ENCODE peak calls at places on chromosome 14, in ten cellular contexts. T is hepatic stellate cell; G is effector memory CD4-positive, alpha-beta T cell; J is iPS-NIHi11; Y is Ammon's horn; B is stimulated activated CD8-positive, alpha-beta memory T cell treated with anti-CD3 and anti-CD28 coated beads, Interleukin-7, amount 100 ng/mL, for 1 hour; Z is NCI-H2107; Q is nephron progenitor cell; K is germinal center; D is glutamatergic neuron. R is an unnamed sample.

GRCh38 chr14:89378119-89378518 is 38.9 kb downstream of the FOXN3 start:
- DNase-seq in T (peak; percentile 44), G (peak; percentile 15), J (no peak), Y (no peak), B (no peak), Z (no peak), Q (no peak), K (no peak), D (peak; percentile 34), R (no peak)

GRCh38 chr14:91580886-91581615 is 70.9 kb upstream of the PPP4R3A start:
- DNase-seq in T (no peak), G (no peak), J (no peak), Y (no peak), B (no peak), Z (no peak), Q (no peak), K (no peak), D (no peak), R (no peak)

GRCh38 chr14:28704153-28704552 is 62.4 kb upstream of the FOXG1 start:
- DNase-seq in T (no peak), G (no peak), J (no peak), Y (no peak), B (no peak), Z (no peak), Q (no peak), K (no peak), D (no peak), R (no peak)

GRCh38 chr14:60482743-60483142 is 3.1 kb downstream of the C14orf39 start:
- DNase-seq in T (no peak), G (no peak), J (no peak), Y (no peak), B (no peak), Z (no peak), Q (no peak), K (no peak), D (no peak), R (no peak)

GRCh38 chr14:31700282-31701074 is 139.3 kb downstream of the NUBPL start:
- DNase-seq in T (no peak), G (no peak), J (no peak), Y (no peak), B (no peak), Z (no peak), Q (no peak), K (no peak), D (no peak), R (no peak)

GRCh38 chr14:77026930-77027537 is 1.5 kb downstream of the IRF2BPL start:
- DNase-seq in T (peak; percentile 52), G (peak; percentile 45), J (no peak), Y (peak; percentile 56), B (no peak), Z (peak; percentile 61), Q (peak; percentile 62), K (peak; percentile 64), D (peak; percentile 69), R (no peak)

GRCh38 chr14:94175403-94176146 is 1.5 kb downstream of the PPP4R4 start:
- DNase-seq in T (no peak), G (no peak), J (no peak), Y (no peak), B (no peak), Z (no peak), Q (no peak), K (no peak), D (no peak), R (no peak)

GRCh38 chr14:37491076-37491475 is 104.0 kb downstream of the FOXA1 start:
- DNase-seq in T (no peak), G (no peak), J (no peak), Y (no peak), B (no peak), Z (no peak), Q (no peak), K (no peak), D (no peak), R (no peak)

GRCh38 chr14:74595006-74595735 is 16.9 kb downstream of the LTBP2 start:
- DNase-seq in T (no peak), G (no peak), J (no peak), Y (no peak), B (no peak), Z (no peak), Q (no peak), K (no peak), D (no peak), R (no peak)

GRCh38 chr14:25042362-25043299 is 7.3 kb downstream of the STXBP6 start:
- DNase-seq in T (peak; percentile 33), G (no peak), J (peak; percentile 51), Y (peak; percentile 88), B (no peak), Z (peak; percentile 52), Q (no peak), K (no peak), D (no peak), R (peak; percentile 9)

GRCh38 chr14:90382491-90383125 is 14.2 kb upstream of the CALM1 start:
- DNase-seq in T (peak; percentile 47), G (peak; percentile 52), J (peak; percentile 31), Y (peak; percentile 92), B (peak; percentile 48), Z (peak; percentile 61), Q (peak; percentile 58), K (no peak), D (peak; percentile 36), R (peak; percentile 77)

GRCh38 chr14:34180428-34180827 is 229.6 kb upstream of the EGLN3 start:
- DNase-seq in T (no peak), G (no peak), J (no peak), Y (peak; percentile 21), B (no peak), Z (peak; percentile 32), Q (no peak), K (no peak), D (no peak), R (no peak)

GRCh38 chr14:99976681-99977080 is 88.5 kb upstream of the EVL start:
- DNase-seq in T (no peak), G (no peak), J (no peak), Y (no peak), B (no peak), Z (no peak), Q (no peak), K (no peak), D (no peak), R (no peak)

GRCh38 chr14:52706724-52707706 is at the start of gene PSMC6:
- DNase-seq in T (peak; percentile 91), G (peak; percentile 89), J (peak; percentile 96), Y (peak; percentile 97), B (peak; percentile 88), Z (peak; percentile 96), Q (peak; percentile 96), K (peak; percentile 95), D (peak; percentile 98), R (peak; percentile 94)

GRCh38 chr14:63478437-63478852 is 64.7 kb downstream of the PPP2R5E start:
- DNase-seq in T (no peak), G (no peak), J (no peak), Y (no peak), B (no peak), Z (no peak), Q (no peak), K (no peak), D (no peak), R (no peak)

GRCh38 chr14:56325251-56325839 is 207.1 kb downstream of the PELI2 start:
- DNase-seq in T (no peak), G (no peak), J (no peak), Y (no peak), B (no peak), Z (no peak), Q (no peak), K (no peak), D (no peak), R (no peak)

GRCh38 chr14:26081043-26081442 is 516.8 kb downstream of the NOVA1 start:
- DNase-seq in T (no peak), G (no peak), J (no peak), Y (no peak), B (no peak), Z (no peak), Q (no peak), K (no peak), D (no peak), R (no peak)

GRCh38 chr14:51663783-51664326 is 12.1 kb downstream of the FRMD6 start:
- DNase-seq in T (no peak), G (no peak), J (no peak), Y (no peak), B (no peak), Z (no peak), Q (no peak), K (no peak), D (no peak), R (no peak)

GRCh38 chr14:98510392-98510791 is 761.6 kb downstream of the BCL11B start:
- DNase-seq in T (no peak), G (no peak), J (no peak), Y (no peak), B (no peak), Z (no peak), Q (no peak), K (no peak), D (no peak), R (no peak)

GRCh38 chr14:64736271-64737131 is 32.3 kb downstream of the PLEKHG3 start:
- DNase-seq in T (no peak), G (no peak), J (peak; percentile 78), Y (no peak), B (no peak), Z (peak; percentile 87), Q (no peak), K (no peak), D (no peak), R (peak; percentile 73)

GRCh38 chr14:102897299-102898027 is 25.0 kb upstream of the AMN start:
- DNase-seq in T (no peak), G (no peak), J (no peak), Y (no peak), B (no peak), Z (no peak), Q (no peak), K (no peak), D (no peak), R (no peak)

GRCh38 chr14:54360667-54361066 is 36.1 kb upstream of the CDKN3 start:
- DNase-seq in T (no peak), G (no peak), J (no peak), Y (no peak), B (no peak), Z (no peak), Q (no peak), K (no peak), D (no peak), R (no peak)

GRCh38 chr14:92960706-92961566 is 38.0 kb downstream of the CHGA start:
- DNase-seq in T (peak; percentile 85), G (no peak), J (no peak), Y (no peak), B (no peak), Z (no peak), Q (no peak), K (no peak), D (no peak), R (no peak)

GRCh38 chr14:37116933-37117844 is 55.2 kb downstream of the SLC25A21 start:
- DNase-seq in T (peak; percentile 18), G (no peak), J (peak; percentile 22), Y (no peak), B (no peak), Z (peak; percentile 54), Q (no peak), K (no peak), D (no peak), R (no peak)

GRCh38 chr14:86196476-86196875 is 666.5 kb downstream of the FLRT2 start:
- DNase-seq in T (no peak), G (no peak), J (no peak), Y (no peak), B (no peak), Z (no peak), Q (no peak), K (no peak), D (no peak), R (no peak)

GRCh38 chr14:22545842-22546721 is 42.9 kb downstream of the DAD1 start:
- DNase-seq in T (peak; percentile 85), G (no peak), J (peak; percentile 17), Y (no peak), B (no peak), Z (no peak), Q (no peak), K (no peak), D (no peak), R (no peak)

GRCh38 chr14:100806386-100806785 is 19.5 kb upstream of the MEG3 start:
- DNase-seq in T (no peak), G (no peak), J (no peak), Y (no peak), B (no peak), Z (no peak), Q (no peak), K (no peak), D (no peak), R (no peak)

GRCh38 chr14:87241018-87241779 is 751.8 kb downstream of the GALC start:
- DNase-seq in T (no peak), G (no peak), J (no peak), Y (no peak), B (no peak), Z (no peak), Q (no peak), K (no peak), D (no peak), R (no peak)

R was measured in NCI-H1092.